ENCODE peak calls at places on chromosomes 2 and 18, in seven cellular contexts. One of them, this sample, is unnamed. For H3K9me3, the result is how much of the 10 kb centered on the place peaks cover.

GRCh38 chr2:204441316-204441715 is 104.0 kb upstream of the PARD3B start:
- DNase-seq in OCI-LY7: no peak
- DNase-seq in CD8-positive, alpha-beta memory T cell: no peak
- DNase-seq in sigmoid colon: no peak
- DNase-seq in A549: no peak
- DNase-seq in PC-9: no peak
- DNase-seq in prostate gland: no peak
- DNase-seq in this sample: no peak

GRCh38 chr18:23587220-23587642 is 925 bp upstream of the NPC1 start:
- DNase-seq in prostate gland: no peak
- DNase-seq in OCI-LY7: no peak
- DNase-seq in PC-9: no peak
- DNase-seq in CD8-positive, alpha-beta memory T cell: no peak
- DNase-seq in A549: no peak
- DNase-seq in sigmoid colon: no peak
- DNase-seq in this sample: no peak

GRCh38 chr18:76495435-76496199 is 575 bp upstream of the ZNF516 start:
- DNase-seq in CD8-positive, alpha-beta memory T cell: no peak
- DNase-seq in sigmoid colon: peak
- DNase-seq in A549: peak
- DNase-seq in PC-9: peak
- DNase-seq in prostate gland: no peak
- DNase-seq in OCI-LY7: peak
- DNase-seq in this sample: peak

GRCh38 chr2:97730245-97730644 is 16.9 kb downstream of the ZAP70 start:
- DNase-seq in sigmoid colon: no peak
- DNase-seq in CD8-positive, alpha-beta memory T cell: no peak
- DNase-seq in PC-9: no peak
- DNase-seq in OCI-LY7: no peak
- DNase-seq in prostate gland: no peak
- DNase-seq in A549: no peak
- DNase-seq in this sample: no peak

GRCh38 chr2:155815851-155816250 is 516.7 kb downstream of the NR4A2 start:
- DNase-seq in OCI-LY7: peak
- DNase-seq in PC-9: peak
- DNase-seq in prostate gland: no peak
- DNase-seq in A549: no peak
- DNase-seq in CD8-positive, alpha-beta memory T cell: no peak
- DNase-seq in sigmoid colon: no peak
- DNase-seq in this sample: no peak

GRCh38 chr2:30293303-30293912 is 62.1 kb downstream of the LBH start:
- DNase-seq in A549: peak
- DNase-seq in PC-9: peak
- DNase-seq in OCI-LY7: no peak
- DNase-seq in sigmoid colon: no peak
- DNase-seq in prostate gland: no peak
- DNase-seq in CD8-positive, alpha-beta memory T cell: no peak
- DNase-seq in this sample: no peak

GRCh38 chr2:200130762-200131166 is 175.4 kb downstream of the MAIP1 start:
- DNase-seq in PC-9: no peak
- DNase-seq in prostate gland: no peak
- DNase-seq in OCI-LY7: no peak
- DNase-seq in sigmoid colon: no peak
- DNase-seq in A549: no peak
- DNase-seq in CD8-positive, alpha-beta memory T cell: no peak
- DNase-seq in this sample: no peak

GRCh38 chr2:132725134-132725533 is 55.1 kb upstream of the LYPD1 start:
- DNase-seq in CD8-positive, alpha-beta memory T cell: no peak
- DNase-seq in OCI-LY7: no peak
- DNase-seq in A549: no peak
- DNase-seq in PC-9: no peak
- DNase-seq in sigmoid colon: no peak
- DNase-seq in prostate gland: no peak
- DNase-seq in this sample: no peak

GRCh38 chr2:196103626-196104025 is 35.0 kb upstream of the DNAH7 start:
- DNase-seq in PC-9: no peak
- DNase-seq in A549: no peak
- DNase-seq in prostate gland: no peak
- DNase-seq in sigmoid colon: no peak
- DNase-seq in CD8-positive, alpha-beta memory T cell: no peak
- DNase-seq in OCI-LY7: no peak
- DNase-seq in this sample: no peak

GRCh38 chr2:196096982-196097745 is 28.5 kb upstream of the DNAH7 start:
- DNase-seq in prostate gland: no peak
- DNase-seq in PC-9: no peak
- DNase-seq in OCI-LY7: no peak
- DNase-seq in sigmoid colon: no peak
- DNase-seq in A549: no peak
- DNase-seq in CD8-positive, alpha-beta memory T cell: no peak
- DNase-seq in this sample: no peak

GRCh38 chr2:196101325-196101981 is 32.8 kb upstream of the DNAH7 start:
- DNase-seq in prostate gland: no peak
- DNase-seq in CD8-positive, alpha-beta memory T cell: no peak
- DNase-seq in OCI-LY7: peak
- DNase-seq in A549: no peak
- DNase-seq in sigmoid colon: no peak
- DNase-seq in PC-9: no peak
- DNase-seq in this sample: no peak

GRCh38 chr2:196096264-196096663 is 27.6 kb upstream of the DNAH7 start:
- DNase-seq in OCI-LY7: no peak
- DNase-seq in PC-9: no peak
- DNase-seq in A549: no peak
- DNase-seq in sigmoid colon: no peak
- DNase-seq in prostate gland: no peak
- DNase-seq in CD8-positive, alpha-beta memory T cell: no peak
- DNase-seq in this sample: no peak

DNA sequence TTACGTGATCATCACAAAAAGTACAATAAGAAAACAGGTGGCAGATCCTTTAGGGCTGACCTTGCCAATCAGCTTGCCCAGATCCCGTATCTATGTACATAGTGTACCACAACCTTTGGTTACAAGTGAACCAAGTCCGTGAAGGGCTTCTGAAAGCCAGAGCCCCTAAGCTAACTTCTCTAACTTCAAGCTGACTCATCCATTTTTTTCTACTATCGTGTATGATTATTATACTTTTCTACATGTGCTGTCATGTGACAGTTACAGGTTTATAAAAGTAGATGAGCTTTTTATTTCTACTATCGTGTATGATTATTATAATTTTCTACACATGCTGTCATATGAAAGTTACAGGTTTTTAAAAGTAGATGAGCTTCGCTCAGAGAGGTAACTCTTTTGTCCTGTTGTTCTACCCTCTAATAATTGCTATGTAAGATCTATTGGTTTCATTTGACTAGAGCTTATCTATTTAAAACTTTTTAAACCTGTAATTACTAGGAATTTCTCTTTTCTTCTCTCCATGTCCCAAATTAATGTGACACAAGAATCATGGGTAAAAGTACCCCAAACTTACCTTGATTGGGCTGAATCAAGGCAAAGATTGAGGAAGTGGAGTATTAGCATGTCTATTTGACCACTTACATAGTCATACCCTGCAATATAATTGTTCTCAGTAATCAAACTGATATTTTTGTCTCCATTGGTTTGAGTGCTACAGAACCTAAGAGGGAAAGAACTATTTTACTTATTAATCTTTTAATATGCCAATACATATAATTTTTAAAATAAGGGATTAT is 29.4 kb upstream of the DNAH7 start:
- DNase-seq in CD8-positive, alpha-beta memory T cell: no peak
- DNase-seq in PC-9: no peak
- DNase-seq in A549: no peak
- DNase-seq in OCI-LY7: no peak
- DNase-seq in sigmoid colon: no peak
- DNase-seq in prostate gland: no peak
- DNase-seq in this sample: no peak
- H3K4me3 ChIP-seq in CD8-positive, alpha-beta memory T cell: no peak
- H3K4me3 ChIP-seq in PC-9: no peak
- H3K4me3 ChIP-seq in A549: no peak
- H3K4me3 ChIP-seq in OCI-LY7: no peak
- H3K4me3 ChIP-seq in sigmoid colon: no peak
- H3K4me3 ChIP-seq in prostate gland: no peak
- H3K4me3 ChIP-seq in this sample: no peak

DNA sequence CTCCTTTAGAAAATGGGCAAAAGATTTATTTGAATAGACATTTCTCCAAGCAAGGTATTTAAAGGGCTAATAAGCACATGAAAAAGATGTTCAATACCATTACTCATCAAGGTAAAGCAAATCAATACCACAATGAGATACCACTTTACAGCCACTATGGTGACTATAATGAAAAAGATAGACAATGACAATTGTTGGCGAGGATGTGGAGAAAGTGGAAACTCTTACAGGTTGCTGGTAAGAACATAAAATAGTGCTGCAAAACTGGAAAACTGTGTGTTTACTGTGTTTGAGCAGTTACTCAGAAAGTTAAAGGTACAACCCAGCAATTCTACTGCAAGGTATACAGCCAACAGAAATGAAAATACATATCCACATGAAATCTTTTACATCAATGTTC is 31.9 kb upstream of the RNU4ATAC start:
- DNase-seq in A549: no peak
- DNase-seq in sigmoid colon: no peak
- DNase-seq in PC-9: no peak
- DNase-seq in prostate gland: no peak
- DNase-seq in OCI-LY7: no peak
- DNase-seq in CD8-positive, alpha-beta memory T cell: no peak
- DNase-seq in this sample: no peak
- H3K9me3 ChIP-seq in A549: under half
- H3K9me3 ChIP-seq in sigmoid colon: under half
- H3K9me3 ChIP-seq in PC-9: under half
- H3K9me3 ChIP-seq in prostate gland: under half
- H3K9me3 ChIP-seq in OCI-LY7: under half
- H3K9me3 ChIP-seq in CD8-positive, alpha-beta memory T cell: under half
- H3K9me3 ChIP-seq in this sample: under half

DNA sequence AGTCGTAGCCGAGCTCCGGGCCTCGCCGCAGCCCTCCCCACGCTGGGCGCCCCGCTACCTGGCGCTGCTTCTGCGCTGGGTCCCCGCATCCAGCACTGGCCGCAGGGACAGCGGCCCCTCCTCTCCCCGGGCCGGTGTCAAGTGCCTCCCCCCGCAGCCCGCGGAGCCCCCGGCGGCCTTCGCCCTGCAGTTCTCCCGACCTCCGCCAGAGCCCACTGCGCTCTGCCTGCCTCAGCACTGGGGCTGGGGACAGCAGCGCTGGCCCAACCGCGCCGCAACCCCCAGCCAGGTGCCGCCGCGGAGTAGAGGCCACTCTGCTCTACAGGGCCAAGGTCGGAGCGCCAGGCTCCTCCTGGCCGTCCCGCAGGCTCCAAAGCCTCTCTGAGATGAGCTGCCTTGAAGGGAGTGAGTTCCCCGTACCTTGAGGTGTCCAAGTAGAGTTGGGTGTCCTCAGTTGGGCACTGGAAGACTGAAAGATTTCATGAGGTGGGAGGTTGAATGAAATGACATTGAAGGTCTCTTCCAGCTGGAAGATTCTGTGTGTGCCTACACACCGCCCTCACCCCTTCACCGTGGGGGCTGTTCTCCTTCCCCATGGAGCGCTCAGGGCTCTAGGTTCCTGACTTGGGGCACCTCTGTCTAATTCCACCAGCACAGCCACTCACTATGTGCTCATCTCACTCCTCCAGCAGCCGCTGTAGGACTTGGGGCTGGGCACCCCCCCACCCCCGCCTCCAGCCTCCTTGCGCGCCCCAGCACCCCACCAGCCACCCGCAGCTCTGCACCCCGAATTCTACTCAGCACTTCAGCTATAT is 854 bp upstream of the DNMT3A start:
- DNase-seq in prostate gland: peak
- DNase-seq in OCI-LY7: peak
- DNase-seq in sigmoid colon: peak
- DNase-seq in A549: peak
- DNase-seq in CD8-positive, alpha-beta memory T cell: peak
- DNase-seq in PC-9: peak
- DNase-seq in this sample: peak
- H3K27ac ChIP-seq in prostate gland: peak
- H3K27ac ChIP-seq in OCI-LY7: no peak
- H3K27ac ChIP-seq in sigmoid colon: peak
- H3K27ac ChIP-seq in A549: peak
- H3K27ac ChIP-seq in CD8-positive, alpha-beta memory T cell: no peak
- H3K27ac ChIP-seq in PC-9: no peak
- H3K27ac ChIP-seq in this sample: no peak

GRCh38 chr2:11406492-11407381 is 59.2 kb downstream of the E2F6 start:
- DNase-seq in CD8-positive, alpha-beta memory T cell: no peak
- DNase-seq in sigmoid colon: peak
- DNase-seq in OCI-LY7: no peak
- DNase-seq in PC-9: no peak
- DNase-seq in A549: no peak
- DNase-seq in prostate gland: no peak
- DNase-seq in this sample: no peak
- H3K4me3 ChIP-seq in CD8-positive, alpha-beta memory T cell: no peak
- H3K4me3 ChIP-seq in sigmoid colon: peak
- H3K4me3 ChIP-seq in OCI-LY7: no peak
- H3K4me3 ChIP-seq in PC-9: no peak
- H3K4me3 ChIP-seq in A549: no peak
- H3K4me3 ChIP-seq in prostate gland: no peak
- H3K4me3 ChIP-seq in this sample: no peak